ENCODE peak calls at places on chromosomes 11 and 22, in seven cellular contexts. E, B, H, T, A, S and V are unnamed samples. For H3K9me3, the result is how much of the 10 kb centered on the place peaks cover.

GRCh38 chr11:131491503-131491902 is 121.1 kb downstream of the NTM start:
- DNase-seq in E (no peak), B (no peak), H (no peak), T (no peak), A (no peak), S (no peak), V (no peak)

GRCh38 chr11:16891170-16891569 is 123.0 kb downstream of the PLEKHA7 start:
- DNase-seq in E (no peak), B (no peak), H (no peak), T (no peak), A (no peak), S (no peak), V (no peak)

GRCh38 chr11:20125927-20126326 is 34.3 kb downstream of the DBX1 start:
- DNase-seq in E (no peak), B (no peak), H (no peak), T (no peak), A (no peak), S (no peak), V (no peak)

GRCh38 chr22:31192513-31192912 is 19.6 kb upstream of the LIMK2 start:
- DNase-seq in E (no peak), B (no peak), H (no peak), T (no peak), A (no peak), S (no peak), V (no peak)

GRCh38 chr11:83836883-83837654 is 550.9 kb upstream of the CCDC90B start:
- DNase-seq in E (no peak), B (no peak), H (peak), T (peak), A (peak), S (peak), V (peak)

GRCh38 chr11:25515576-25515975 is 816.4 kb upstream of the ANO3 start:
- DNase-seq in E (no peak), B (no peak), H (no peak), T (no peak), A (no peak), S (no peak), V (no peak)

GRCh38 chr11:23711981-23712380 is 784.9 kb upstream of the LUZP2 start:
- DNase-seq in E (no peak), B (no peak), H (no peak), T (no peak), A (no peak), S (no peak), V (no peak)

GRCh38 chr22:43923631-43924548 is at the start of gene PNPLA3:
- DNase-seq in E (peak), B (no peak), H (peak), T (peak), A (no peak), S (peak), V (peak)

GRCh38 chr11:1412377-1413095 is 22.8 kb downstream of the BRSK2 start:
- DNase-seq in E (no peak), B (no peak), H (no peak), T (no peak), A (no peak), S (no peak), V (no peak)

GRCh38 chr11:1419811-1420210 is 30.1 kb downstream of the BRSK2 start:
- DNase-seq in E (no peak), B (no peak), H (no peak), T (no peak), A (no peak), S (no peak), V (no peak)

GRCh38 chr11:1414650-1415049 is 24.9 kb downstream of the BRSK2 start:
- DNase-seq in E (no peak), B (no peak), H (no peak), T (no peak), A (no peak), S (no peak), V (no peak)

GRCh38 chr11:1411301-1411700 is 21.6 kb downstream of the BRSK2 start:
- DNase-seq in E (no peak), B (no peak), H (no peak), T (no peak), A (no peak), S (no peak), V (no peak)

GRCh38 chr11:1415631-1416030 is 25.9 kb downstream of the BRSK2 start:
- DNase-seq in E (no peak), B (no peak), H (no peak), T (no peak), A (no peak), S (no peak), V (no peak)
- H3K9me3 ChIP-seq in E (under half), B (under half), H (under half), T (under half), A (under half), S (under half), V (under half)

DNA sequence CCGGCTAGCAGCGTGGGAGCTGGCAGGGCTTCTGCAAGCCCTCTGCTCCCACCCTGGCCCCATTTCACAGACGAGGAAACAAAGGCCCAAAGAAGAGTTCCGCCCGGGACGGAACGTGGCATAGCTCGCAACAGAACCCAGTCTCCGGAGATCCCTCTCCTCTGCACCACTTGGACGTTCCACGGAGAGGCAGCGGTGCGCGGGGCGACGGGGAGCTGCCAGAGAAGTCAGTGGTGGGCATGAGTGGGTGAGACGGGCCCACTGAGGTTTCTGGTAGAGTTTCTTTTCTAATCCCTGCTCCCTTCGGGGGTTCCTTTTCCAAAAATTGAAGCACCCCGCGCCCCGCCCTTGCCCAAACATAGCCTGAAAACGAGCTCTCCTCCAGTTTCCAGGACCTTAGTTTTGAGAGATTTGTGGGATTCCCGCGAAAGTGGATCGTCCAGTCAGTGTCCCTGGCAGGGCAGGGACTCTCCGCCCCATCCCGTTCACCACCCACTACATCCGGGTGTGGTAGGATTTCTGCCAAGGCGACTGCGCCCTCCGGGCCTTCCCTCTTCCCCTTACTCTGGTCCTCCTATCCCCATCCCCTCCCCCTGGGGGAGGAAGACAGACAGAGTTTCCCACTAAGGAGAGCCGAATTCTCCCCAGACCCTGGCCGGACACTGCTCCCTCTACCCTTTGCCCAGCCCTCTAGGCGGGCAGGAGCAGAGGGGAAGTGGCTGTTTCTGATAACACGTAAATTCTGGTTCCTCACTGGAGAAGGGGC is 764 bp upstream of the NECTIN1 start:
- DNase-seq in E (no peak), B (no peak), H (peak), T (peak), A (no peak), S (peak), V (peak)
- TF ChIP-seq CTCF in E (peak), B (no peak), H (no peak), T (peak), A (peak), S (no peak), V (peak)

GRCh38 chr22:23551385-23551784 is 28.7 kb downstream of the IGLL1 start:
- DNase-seq in E (no peak), B (no peak), H (no peak), T (no peak), A (no peak), S (no peak), V (no peak)

GRCh38 chr22:23549198-23549595 is 30.9 kb downstream of the IGLL1 start:
- DNase-seq in E (no peak), B (no peak), H (no peak), T (no peak), A (no peak), S (no peak), V (no peak)

GRCh38 chr22:23548501-23549197 is 31.4 kb downstream of the IGLL1 start:
- DNase-seq in E (no peak), B (no peak), H (no peak), T (no peak), A (no peak), S (no peak), V (no peak)

GRCh38 chr22:23550049-23550650 is 29.9 kb downstream of the IGLL1 start:
- DNase-seq in E (no peak), B (no peak), H (no peak), T (no peak), A (no peak), S (no peak), V (no peak)

GRCh38 chr22:23547818-23548500 is 32.1 kb downstream of the IGLL1 start:
- DNase-seq in E (no peak), B (no peak), H (no peak), T (no peak), A (no peak), S (no peak), V (no peak)
- H3K9me3 ChIP-seq in E (under half), B (under half), H (under half), T (under half), A (under half), S (under half), V (under half)

GRCh38 chr11:119907122-119907933 is 178.3 kb upstream of the NECTIN1 start:
- DNase-seq in E (no peak), B (no peak), H (no peak), T (peak), A (no peak), S (peak), V (no peak)

GRCh38 chr11:119909495-119909894 is 180.5 kb upstream of the NECTIN1 start:
- DNase-seq in E (no peak), B (no peak), H (no peak), T (no peak), A (no peak), S (no peak), V (no peak)

GRCh38 chr11:119906376-119906775 is 177.4 kb upstream of the NECTIN1 start:
- DNase-seq in E (no peak), B (no peak), H (no peak), T (no peak), A (no peak), S (no peak), V (no peak)

GRCh38 chr11:119909077-119909476 is 180.1 kb upstream of the NECTIN1 start:
- DNase-seq in E (no peak), B (no peak), H (no peak), T (no peak), A (no peak), S (no peak), V (no peak)

GRCh38 chr11:119907934-119908760 is 179.1 kb upstream of the NECTIN1 start:
- DNase-seq in E (no peak), B (no peak), H (no peak), T (peak), A (no peak), S (no peak), V (no peak)
- TF ChIP-seq CTCF in E (no peak), B (no peak), H (no peak), T (no peak), A (no peak), S (no peak), V (no peak)

DNA sequence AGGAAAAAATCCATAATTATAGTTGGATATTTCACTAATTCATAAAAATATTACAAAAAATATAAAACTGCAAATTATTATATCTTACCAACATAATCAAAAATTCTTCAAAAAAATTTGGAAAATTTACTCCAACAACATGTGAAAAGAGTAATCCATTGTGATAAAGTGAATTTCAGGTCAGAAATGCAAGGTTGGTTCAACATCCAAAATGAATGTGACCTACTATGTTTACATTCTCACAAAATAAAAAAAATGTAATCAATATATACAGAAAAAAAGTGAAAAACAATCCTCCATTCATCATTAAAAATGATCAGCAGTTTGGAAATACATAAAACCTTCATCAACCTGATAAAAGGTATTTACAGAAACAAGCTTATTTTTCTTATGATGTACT is 1252.2 kb downstream of the JRKL start:
- DNase-seq in E (no peak), B (no peak), H (no peak), T (no peak), A (no peak), S (no peak), V (no peak)
- H3K9me3 ChIP-seq in E (under half), B (under half), H (under half), T (under half), A (under half), S (under half), V (under half)

DNA sequence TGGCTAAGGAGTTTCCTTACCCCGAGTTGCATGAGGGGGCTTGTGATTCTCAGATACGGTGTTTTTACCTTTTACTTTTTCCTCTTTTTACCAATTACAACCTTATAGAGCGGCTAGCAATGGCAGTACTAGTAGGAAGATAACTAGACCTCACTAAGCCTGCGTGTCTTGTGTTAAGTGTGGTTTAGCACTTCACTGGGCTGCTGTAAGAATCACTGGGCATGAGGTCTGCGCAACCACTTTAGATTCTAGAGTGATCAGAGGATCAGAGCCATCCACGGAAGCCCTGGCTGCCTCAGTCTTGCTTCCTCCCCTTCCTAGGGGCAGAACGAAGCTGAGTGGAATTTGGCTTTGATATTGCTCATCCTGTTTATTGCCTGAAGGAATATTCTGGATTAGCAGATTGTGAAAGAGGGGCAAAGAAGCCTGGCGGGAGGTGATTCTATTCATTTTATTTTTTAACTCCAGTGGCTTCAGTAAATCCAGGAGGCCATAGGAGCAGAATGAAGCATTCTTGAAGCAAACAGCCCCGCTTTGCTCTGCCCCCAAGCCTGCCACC is 88.5 kb downstream of the GRAMD1B start:
- DNase-seq in E (no peak), B (no peak), H (no peak), T (no peak), A (no peak), S (no peak), V (no peak)
- TF ChIP-seq CTCF in E (no peak), B (no peak), H (no peak), T (no peak), A (no peak), S (no peak), V (no peak)

GRCh38 chr11:2345050-2345449 is 32.1 kb upstream of the CD81 start:
- DNase-seq in E (no peak), B (no peak), H (no peak), T (no peak), A (no peak), S (no peak), V (no peak)
- H3K9me3 ChIP-seq in E (under half), B (under half), H (under half), T (under half), A (under half), S (under half), V (under half)